ENCODE peak calls at places on chromosomes 3 and 15, in four cellular contexts. B is CD4-positive, alpha-beta memory T cell; A is aorta; O is H9. I is an unnamed sample. For H3K4me1, the result is how much of the 10 kb centered on the place peaks cover.

GRCh38 chr15:88450125-88450798 is 16.9 kb downstream of the MRPL46 start:
- DNase-seq in B (peak), A (peak), O (peak), I (peak)

GRCh38 chr3:76405196-76405595 is 619.8 kb upstream of the ZNF717 start:
- DNase-seq in B (no peak), A (no peak), O (no peak), I (no peak)

GRCh38 chr3:194760740-194761139 is 75.1 kb downstream of the FAM43A start:
- DNase-seq in B (no peak), A (no peak), O (no peak), I (no peak)

GRCh38 chr3:81485444-81485865 is 276.0 kb downstream of the GBE1 start:
- DNase-seq in B (no peak), A (no peak), O (no peak), I (peak)

GRCh38 chr3:37855363-37855970 is 6.2 kb upstream of the CTDSPL start:
- DNase-seq in B (peak), A (peak), O (peak), I (peak)

GRCh38 chr3:188789201-188789600 is 382.6 kb upstream of the TPRG1 start:
- DNase-seq in B (no peak), A (no peak), O (no peak), I (no peak)

GRCh38 chr3:173843060-173843459 is 445.5 kb downstream of the NLGN1 start:
- DNase-seq in B (no peak), A (no peak), O (no peak), I (no peak)

GRCh38 chr3:52028572-52028971 is 27.8 kb downstream of the DUSP7 start:
- DNase-seq in B (no peak), A (no peak), O (no peak), I (no peak)

GRCh38 chr3:53202331-53203015 is 41.5 kb downstream of the PRKCD start:
- DNase-seq in B (no peak), A (peak), O (no peak), I (no peak)

GRCh38 chr15:68682330-68682729 is 103.5 kb downstream of the CORO2B start:
- DNase-seq in B (no peak), A (no peak), O (no peak), I (no peak)

GRCh38 chr15:73955326-73955725 is 29.1 kb downstream of the LOXL1 start:
- DNase-seq in B (no peak), A (peak), O (no peak), I (no peak)

GRCh38 chr3:197501496-197501878 is 54.3 kb downstream of the BDH1 start:
- DNase-seq in B (no peak), A (no peak), O (no peak), I (peak)

GRCh38 chr15:92820233-92821021 is 79.7 kb upstream of the CHD2 start:
- DNase-seq in B (peak), A (peak), O (peak), I (peak)

GRCh38 chr15:52259503-52259902 is 36.1 kb downstream of the MYO5C start:
- DNase-seq in B (no peak), A (no peak), O (no peak), I (peak)
- H3K27ac ChIP-seq in B (no peak), A (no peak), O (no peak), I (no peak)

GRCh38 chr3:136914739-136915138 is 43.0 kb upstream of the IL20RB start:
- DNase-seq in B (no peak), A (no peak), O (no peak), I (no peak)
- H3K4me1 ChIP-seq in B (half or more), A (under half), O (under half), I (under half)

GRCh38 chr3:78988324-78988723 is 779.5 kb downstream of the ROBO1 start:
- DNase-seq in B (no peak), A (no peak), O (no peak), I (no peak)
- H3K27ac ChIP-seq in B (no peak), A (no peak), O (no peak), I (no peak)

GRCh38 chr15:89784686-89784960 is 8.5 kb downstream of the MESP2 start:
- DNase-seq in B (no peak), A (no peak), O (no peak), I (no peak)
- H3K4me1 ChIP-seq in B (under half), A (under half), O (under half), I (under half)

I was measured in small intestine.